ENCODE peak calls at places on chromosomes 12 and 14, in four cellular contexts. J is activated CD4-positive, alpha-beta T cell treated with anti-CD3 and anti-CD28 coated beads, Interleukin-2, amount 10 ng/mL, durations not matched to agents 7 days and 5 days; X is cardiac muscle cell; U is ovary. E is an unnamed sample.

GRCh38 chr14:58560208-58560607 is 77.6 kb upstream of the DACT1 start:
- DNase-seq in J (no peak), X (peak), U (no peak), E (no peak)

GRCh38 chr12:66065623-66066022 is 64.9 kb downstream of the LLPH start:
- DNase-seq in J (no peak), X (peak), U (no peak), E (no peak)

GRCh38 chr14:50333010-50333409 is 20.9 kb downstream of the DMAC2L start:
- DNase-seq in J (no peak), X (peak), U (peak), E (no peak)

GRCh38 chr12:84843588-84844144 is 68.9 kb downstream of the SLC6A15 start:
- DNase-seq in J (no peak), X (no peak), U (no peak), E (no peak)

GRCh38 chr14:100129161-100129589 is 30.3 kb downstream of the DEGS2 start:
- DNase-seq in J (no peak), X (peak), U (no peak), E (no peak)

GRCh38 chr12:116880817-116881324 is 370 bp downstream of the HRK start:
- DNase-seq in J (peak), X (peak), U (no peak), E (no peak)

GRCh38 chr14:91980157-91980556 is 32.7 kb upstream of the FBLN5 start:
- DNase-seq in J (no peak), X (peak), U (no peak), E (peak)

GRCh38 chr12:29073631-29074239 is 75.3 kb upstream of the FAR2 start:
- DNase-seq in J (peak), X (peak), U (no peak), E (peak)

GRCh38 chr12:116361404-116362223 is 84.1 kb upstream of the MED13L start:
- DNase-seq in J (no peak), X (no peak), U (no peak), E (no peak)

GRCh38 chr12:54622463-54623183 is 12.1 kb downstream of the LACRT start:
- DNase-seq in J (no peak), X (peak), U (no peak), E (peak)

GRCh38 chr14:104750658-104751057 is 2.3 kb upstream of the SIVA1 start:
- DNase-seq in J (no peak), X (no peak), U (no peak), E (no peak)

GRCh38 chr14:66117600-66117999 is 368.6 kb upstream of the CCDC196 start:
- DNase-seq in J (no peak), X (peak), U (no peak), E (no peak)

GRCh38 chr12:52580496-52580895 is 6.9 kb upstream of the KRT74 start:
- DNase-seq in J (no peak), X (no peak), U (no peak), E (no peak)

GRCh38 chr12:58302487-58303011 is 361.2 kb downstream of the ATP23 start:
- DNase-seq in J (no peak), X (peak), U (no peak), E (peak)

GRCh38 chr14:100532154-100532915 is 54.9 kb downstream of the BEGAIN start:
- DNase-seq in J (peak), X (no peak), U (peak), E (no peak)

GRCh38 chr14:38016497-38016896 is 191.2 kb upstream of the SSTR1 start:
- DNase-seq in J (no peak), X (peak), U (no peak), E (no peak)

GRCh38 chr12:121534495-121535148 is 46.2 kb downstream of the KDM2B start:
- DNase-seq in J (no peak), X (no peak), U (no peak), E (no peak)

GRCh38 chr14:22650960-22651521 is 6.9 kb upstream of the OR6J1 start:
- DNase-seq in J (peak), X (peak), U (no peak), E (no peak)

GRCh38 chr14:50763386-50764007 is 67.5 kb downstream of the NIN start:
- DNase-seq in J (no peak), X (peak), U (no peak), E (no peak)

GRCh38 chr14:70045296-70045695 is 143.5 kb downstream of the SLC8A3 start:
- DNase-seq in J (no peak), X (no peak), U (no peak), E (no peak)

E was measured in AML-193.